ENCODE peak calls at places on chromosomes 12 and 14, in ten cellular contexts. B is Karpas-422, G is kidney, T is cardiac muscle cell, U is HCT116, Y is fibroblast of lung, A is SJSA1, I is A549, Z is adipocyte, K is heart right ventricle. O is an unnamed sample. For H3K4me1 and H3K9me3, the result is how much of the 10 kb centered on the place peaks cover.

GRCh38 chr12:97800561-97800960 is 338.0 kb downstream of the RMST start:
- DNase-seq in Z (no peak), I (no peak), K (no peak), Y (no peak), B (no peak), T (no peak), A (no peak), U (no peak), G (no peak), O (no peak)

GRCh38 chr14:57009585-57010515 is 199.6 kb upstream of the OTX2 start:
- DNase-seq in Y (no peak), G (no peak), A (no peak), Z (no peak), K (no peak), T (peak), I (no peak), U (no peak), B (no peak), O (no peak)

GRCh38 chr14:87615822-87616679 is 376.9 kb downstream of the GALC start:
- DNase-seq in A (no peak), G (no peak), I (peak), T (peak), Z (peak), Y (peak), K (peak), B (peak), U (peak), O (peak)

GRCh38 chr12:59843260-59843843 is 247.5 kb downstream of the SLC16A7 start:
- DNase-seq in U (no peak), K (no peak), A (no peak), Y (no peak), G (no peak), B (no peak), T (no peak), I (no peak), Z (no peak), O (no peak)

GRCh38 chr12:39830862-39831520 is 211.4 kb upstream of the ABCD2 start:
- DNase-seq in G (no peak), U (no peak), K (no peak), Y (no peak), A (no peak), T (no peak), B (no peak), Z (peak), I (no peak), O (no peak)

GRCh38 chr14:103880986-103881926 is 33.9 kb upstream of the PPP1R13B start:
- DNase-seq in K (peak), B (no peak), T (no peak), A (no peak), Z (no peak), Y (no peak), G (no peak), U (no peak), I (no peak), O (no peak)

GRCh38 chr12:20931894-20932293 is 121.4 kb downstream of the SLCO1B3 start:
- DNase-seq in B (no peak), A (no peak), K (no peak), Z (no peak), U (no peak), G (peak), T (no peak), Y (no peak), I (no peak), O (no peak)

GRCh38 chr14:53187921-53188463 is 34.9 kb upstream of the DDHD1 start:
- DNase-seq in T (no peak), G (no peak), Y (no peak), U (no peak), A (no peak), K (no peak), B (no peak), Z (no peak), I (no peak), O (no peak)

GRCh38 chr14:99262977-99263448 is 9.0 kb downstream of the BCL11B start:
- DNase-seq in T (no peak), A (no peak), B (no peak), I (no peak), Z (no peak), K (no peak), G (no peak), U (no peak), Y (no peak), O (no peak)

GRCh38 chr14:96757456-96757855 is 39.7 kb upstream of the VRK1 start:
- DNase-seq in U (no peak), K (no peak), A (no peak), B (no peak), I (no peak), T (no peak), Y (no peak), Z (no peak), G (no peak), O (no peak)

GRCh38 chr14:34937442-34937841 is 45.4 kb upstream of the SRP54 start:
- DNase-seq in T (no peak), Y (no peak), U (no peak), A (no peak), B (no peak), G (no peak), Z (no peak), I (no peak), K (no peak), O (no peak)

GRCh38 chr14:49908433-49908782 is 15.5 kb downstream of the ARF6 start:
- DNase-seq in T (no peak), K (no peak), I (no peak), B (no peak), Z (no peak), Y (no peak), G (no peak), U (no peak), A (no peak), O (no peak)

GRCh38 chr12:91370086-91370868 is 187.7 kb upstream of the DCN start:
- DNase-seq in I (no peak), G (no peak), T (no peak), U (no peak), K (no peak), A (no peak), Y (no peak), Z (no peak), B (no peak), O (no peak)

GRCh38 chr14:50225067-50225973 is 6.1 kb downstream of the SOS2 start:
- DNase-seq in Z (peak), T (peak), B (no peak), Y (peak), A (no peak), K (no peak), G (no peak), I (no peak), U (no peak), O (no peak)

GRCh38 chr12:58976146-58976545 is 55.8 kb upstream of the LRIG3 start:
- DNase-seq in B (no peak), K (no peak), Y (no peak), G (no peak), Z (peak), T (no peak), I (no peak), U (no peak), A (no peak), O (no peak)

GRCh38 chr12:108768591-108769500 is 37.5 kb upstream of the CORO1C start:
- DNase-seq in A (no peak), G (peak), I (peak), Y (no peak), B (no peak), U (peak), K (peak), Z (no peak), T (peak), O (peak)

GRCh38 chr14:98633380-98633779 is 638.6 kb downstream of the BCL11B start:
- DNase-seq in U (no peak), B (no peak), Z (no peak), I (no peak), A (no peak), Y (no peak), K (no peak), G (no peak), T (peak), O (no peak)

GRCh38 chr14:53515264-53515663 is 362.1 kb upstream of the DDHD1 start:
- DNase-seq in Z (peak), U (no peak), I (no peak), A (no peak), K (no peak), B (no peak), G (no peak), T (no peak), Y (peak), O (no peak)

GRCh38 chr14:22841311-22841710 is 4.9 kb downstream of the MMP14 start:
- DNase-seq in I (no peak), A (no peak), K (no peak), T (no peak), Y (no peak), G (no peak), Z (no peak), U (no peak), B (no peak), O (no peak)

GRCh38 chr12:51980051-51980808 is 26.5 kb upstream of the TAMALIN start:
- DNase-seq in Y (peak), G (peak), T (peak), B (peak), Z (peak), A (peak), U (no peak), I (peak), K (peak), O (peak)

GRCh38 chr12:121883315-121883660 is 5.3 kb upstream of the PSMD9 start:
- DNase-seq in K (no peak), T (peak), I (no peak), A (no peak), U (no peak), G (no peak), Y (no peak), Z (no peak), B (no peak), O (no peak)

GRCh38 chr12:122982494-122982850 is 2.0 kb downstream of the ARL6IP4 start:
- DNase-seq in K (no peak), U (no peak), Z (no peak), A (no peak), G (peak), I (no peak), T (no peak), Y (no peak), B (no peak), O (no peak)
- H3K4me1 ChIP-seq in K (half or more), U (under half), Z (under half), A (under half), G (under half), I (under half), T (under half), Y (under half), B (under half), O (under half)

DNA sequence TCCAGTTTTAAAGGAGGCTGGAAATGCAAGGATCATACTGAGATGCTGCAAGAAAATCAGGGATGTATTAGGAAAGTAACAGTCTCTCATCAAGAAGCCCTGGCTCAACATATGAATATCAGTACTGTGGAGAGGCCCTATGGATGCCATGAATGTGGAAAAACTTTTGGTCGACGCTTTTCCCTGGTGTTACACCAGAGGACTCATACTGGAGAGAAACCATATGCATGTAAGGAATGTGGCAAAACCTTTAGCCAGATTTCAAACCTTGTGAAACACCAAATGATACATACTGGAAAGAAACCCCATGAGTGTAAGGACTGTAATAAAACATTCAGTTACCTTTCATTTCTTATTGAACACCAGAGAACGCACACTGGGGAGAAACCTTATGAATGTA is 24.5 kb downstream of the ZNF891 start:
- DNase-seq in G (no peak), K (no peak), B (no peak), Z (no peak), A (no peak), T (no peak), Y (peak), I (peak), U (no peak), O (no peak)
- H3K9me3 ChIP-seq in G (half or more), K (half or more), B (half or more), Z (half or more), A (under half), T (under half), Y (under half), I (half or more), U (half or more), O (half or more)

DNA sequence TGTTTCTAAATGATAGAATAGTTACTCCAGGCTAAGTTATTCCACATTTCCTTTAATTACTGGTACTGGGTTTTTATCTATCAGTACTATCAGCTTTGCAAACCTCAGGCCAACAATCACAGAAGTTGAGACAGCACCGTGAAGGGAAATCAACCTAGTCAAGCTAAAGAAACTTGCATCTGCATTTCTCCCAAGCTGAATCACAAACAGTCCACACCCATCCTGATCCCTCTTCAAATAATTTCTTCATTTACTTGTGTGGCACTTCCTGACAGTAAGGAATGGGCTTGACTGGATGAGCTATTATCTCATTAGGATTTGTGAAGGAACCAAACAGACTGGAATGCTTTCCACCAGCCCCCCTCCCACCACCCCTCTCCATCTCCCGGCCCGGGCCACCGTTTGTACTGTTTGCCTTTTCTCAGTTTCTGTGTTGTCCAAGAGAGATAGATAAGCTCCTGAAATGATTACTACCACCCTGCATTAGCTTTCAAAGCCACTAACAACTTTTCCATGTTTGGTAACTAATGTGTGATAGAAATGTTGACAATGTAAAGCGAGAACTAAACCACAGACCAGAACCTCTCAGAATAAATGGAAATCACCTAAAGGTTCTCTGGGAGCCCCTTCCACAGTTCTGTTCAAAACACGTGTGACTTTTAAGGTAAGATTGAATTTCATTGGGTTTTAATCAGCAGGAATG is 236.3 kb downstream of the SLC25A21 start:
- DNase-seq in Y (no peak), Z (peak), U (no peak), I (peak), K (no peak), B (no peak), G (no peak), T (no peak), A (no peak), O (peak)
- H3K4me1 ChIP-seq in Y (under half), Z (under half), U (under half), I (under half), K (under half), B (half or more), G (under half), T (under half), A (under half), O (under half)

GRCh38 chr12:130447655-130447965 is 109.9 kb downstream of the PIWIL1 start:
- DNase-seq in T (no peak), I (no peak), K (no peak), Y (no peak), B (no peak), A (no peak), U (no peak), Z (no peak), G (peak), O (no peak)
- H3K9me3 ChIP-seq in T (under half), I (under half), K (under half), Y (under half), B (under half), A (under half), U (under half), Z (under half), G (under half), O (under half)

GRCh38 chr12:2382391-2383155 is 329.8 kb downstream of the CACNA1C start:
- DNase-seq in Z (peak), K (no peak), G (no peak), A (no peak), T (no peak), B (peak), I (no peak), U (no peak), Y (peak), O (no peak)
- H3K4me1 ChIP-seq in Z (under half), K (half or more), G (under half), A (under half), T (under half), B (under half), I (under half), U (under half), Y (under half), O (under half)

DNA sequence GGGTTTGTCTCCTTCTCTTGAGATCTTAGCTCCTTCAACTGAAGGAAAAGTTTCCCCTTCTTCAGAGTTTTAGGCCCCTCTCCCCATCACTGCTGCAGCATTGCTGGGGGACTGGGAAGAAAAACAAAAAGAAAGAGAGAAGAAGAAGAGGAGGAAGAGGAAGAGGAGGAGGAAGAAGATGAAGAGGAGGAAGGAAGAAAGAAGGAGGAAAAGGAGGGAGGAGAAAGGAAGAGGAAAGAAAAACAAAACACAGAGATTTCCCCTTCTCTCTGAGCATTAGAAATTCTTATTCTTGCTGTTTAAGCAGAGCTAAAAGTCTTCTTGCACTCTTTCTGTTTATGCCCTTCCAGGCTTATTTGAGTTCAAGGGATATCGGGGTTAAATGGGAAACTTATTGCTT is 219.8 kb upstream of the AMIGO2 start:
- DNase-seq in U (no peak), K (no peak), A (no peak), T (no peak), Y (no peak), B (peak), G (no peak), Z (no peak), I (no peak), O (no peak)
- H3K9me3 ChIP-seq in U (under half), K (under half), A (under half), T (under half), Y (under half), B (under half), G (under half), Z (under half), I (under half), O (under half)

DNA sequence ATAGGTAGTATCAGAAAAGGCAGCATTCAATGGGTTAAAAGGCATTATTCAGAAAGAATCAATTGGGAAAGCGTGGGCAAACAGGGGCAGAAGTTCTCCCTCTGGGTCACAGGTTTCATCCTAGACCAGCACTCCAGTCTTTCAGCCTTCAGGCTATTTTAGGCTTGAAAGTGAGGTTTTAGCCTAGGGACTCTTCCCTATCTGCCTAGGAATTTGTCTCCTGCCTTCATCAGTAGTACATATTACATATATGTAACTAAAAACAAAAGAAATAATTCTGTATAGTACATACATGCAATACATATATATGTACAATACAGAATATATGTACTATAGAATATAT is 34.6 kb upstream of the PCNX1 start:
- DNase-seq in G (no peak), Y (no peak), A (no peak), Z (no peak), K (no peak), T (no peak), I (no peak), U (no peak), B (no peak), O (no peak)
- H3K4me1 ChIP-seq in G (under half), Y (under half), A (under half), Z (under half), K (under half), T (under half), I (under half), U (under half), B (under half), O (under half)

DNA sequence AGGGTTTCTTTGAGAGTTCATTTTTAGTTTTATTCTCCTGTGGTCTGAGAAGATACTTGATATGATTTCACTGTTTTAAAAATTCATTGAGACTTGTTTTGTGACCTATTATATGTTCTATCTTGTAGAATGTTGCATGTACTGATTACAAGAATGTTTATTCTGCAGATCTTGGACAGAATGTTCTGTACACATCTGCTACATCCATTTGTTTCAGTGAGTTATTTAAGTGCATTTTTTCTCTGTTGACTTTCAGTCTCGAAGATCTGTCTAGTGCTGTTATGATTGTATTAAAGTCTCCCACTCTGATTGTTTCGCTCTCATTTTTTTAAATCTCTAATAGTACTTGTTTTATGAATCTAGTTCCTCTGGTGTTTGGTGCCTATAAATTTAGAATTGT is 1319.8 kb downstream of the TMEM121 start:
- DNase-seq in K (no peak), I (no peak), B (no peak), Z (peak), G (no peak), A (no peak), Y (no peak), U (no peak), T (no peak), O (no peak)
- H3K9me3 ChIP-seq in K (under half), I (under half), B (under half), Z (under half), G (under half), A (under half), Y (under half), U (under half), T (under half), O (under half)

GRCh38 chr14:68974759-68975347 is 4.2 kb downstream of the ACTN1 start:
- DNase-seq in Y (no peak), G (no peak), I (no peak), U (no peak), B (no peak), A (no peak), Z (no peak), T (no peak), K (no peak), O (no peak)
- H3K4me1 ChIP-seq in Y (under half), G (under half), I (half or more), U (under half), B (under half), A (half or more), Z (under half), T (under half), K (under half), O (under half)

GRCh38 chr12:34336619-34337465 is 314.5 kb downstream of the ALG10 start:
- DNase-seq in K (no peak), A (no peak), Z (no peak), Y (no peak), U (no peak), G (no peak), T (no peak), I (peak), B (no peak), O (no peak)
- H3K9me3 ChIP-seq in K (under half), A (under half), Z (under half), Y (under half), U (under half), G (under half), T (under half), I (under half), B (under half), O (under half)